ENCODE peak calls at places on chromosomes 12 and 14, in ten cellular contexts. N is lower leg skin, E is PC-3, Y is cardiac fibroblast, C is AG04450, U is mammary epithelial cell, B is stomach, T is spleen, L is AG04449, J is fibroblast of pulmonary artery. H is an unnamed sample.

GRCh38 chr12:79439179-79439825 is 251.5 kb downstream of the PAWR start:
- DNase-seq in N (no peak), E (no peak), Y (no peak), C (no peak), U (no peak), B (no peak), T (no peak), L (no peak), J (no peak), H (no peak)

GRCh38 chr12:123038486-123038885 is 58.0 kb downstream of the ARL6IP4 start:
- DNase-seq in N (no peak), E (no peak), Y (no peak), C (no peak), U (no peak), B (no peak), T (peak), L (no peak), J (no peak), H (no peak)

GRCh38 chr14:92630367-92630766 is 116.8 kb downstream of the RIN3 start:
- DNase-seq in N (no peak), E (no peak), Y (no peak), C (no peak), U (no peak), B (no peak), T (no peak), L (no peak), J (no peak), H (no peak)

GRCh38 chr12:104219361-104219892 is 3.8 kb downstream of the TXNRD1 start:
- DNase-seq in N (no peak), E (peak), Y (peak), C (peak), U (peak), B (no peak), T (no peak), L (peak), J (peak), H (peak)

GRCh38 chr14:55556929-55557623 is 22.9 kb upstream of the KTN1 start:
- DNase-seq in N (peak), E (peak), Y (peak), C (peak), U (peak), B (peak), T (no peak), L (peak), J (peak), H (peak)

GRCh38 chr12:120252071-120252906 is 13.2 kb downstream of the PXN start:
- DNase-seq in N (no peak), E (no peak), Y (no peak), C (no peak), U (no peak), B (no peak), T (peak), L (no peak), J (no peak), H (no peak)

GRCh38 chr12:64746663-64747062 is 12.5 kb downstream of the GNS start:
- DNase-seq in N (no peak), E (peak), Y (peak), C (no peak), U (peak), B (no peak), T (no peak), L (no peak), J (peak), H (no peak)

GRCh38 chr12:51793201-51793600 is 55.3 kb downstream of the FIGNL2 start:
- DNase-seq in N (no peak), E (peak), Y (peak), C (peak), U (peak), B (no peak), T (no peak), L (no peak), J (no peak), H (peak)

GRCh38 chr12:101935769-101936741 is 58.7 kb downstream of the DRAM1 start:
- DNase-seq in N (peak), E (peak), Y (peak), C (peak), U (peak), B (no peak), T (no peak), L (peak), J (peak), H (peak)

GRCh38 chr14:50064993-50065392 is 51.4 kb downstream of the VCPKMT start:
- DNase-seq in N (peak), E (no peak), Y (peak), C (no peak), U (peak), B (peak), T (peak), L (no peak), J (no peak), H (no peak)

GRCh38 chr12:15179672-15180071 is 41.5 kb downstream of the RERG start:
- DNase-seq in N (no peak), E (no peak), Y (no peak), C (no peak), U (no peak), B (no peak), T (no peak), L (no peak), J (no peak), H (no peak)

GRCh38 chr12:55746147-55746912 is 3.4 kb downstream of the GDF11 start:
- DNase-seq in N (no peak), E (no peak), Y (no peak), C (no peak), U (no peak), B (no peak), T (no peak), L (no peak), J (no peak), H (no peak)
- H3K4me3 ChIP-seq in N (no peak), E (no peak), Y (no peak), C (peak), U (no peak), B (no peak), T (peak), L (peak), J (no peak), H (no peak)

GRCh38 chr14:39422243-39422642 is 10.0 kb downstream of the FBXO33 start:
- DNase-seq in N (no peak), E (no peak), Y (no peak), C (no peak), U (no peak), B (no peak), T (no peak), L (no peak), J (no peak), H (no peak)

GRCh38 chr14:39419272-39419671 is 13.0 kb downstream of the FBXO33 start:
- DNase-seq in N (no peak), E (no peak), Y (peak), C (no peak), U (no peak), B (no peak), T (no peak), L (no peak), J (no peak), H (no peak)

GRCh38 chr14:39416072-39416471 is 16.2 kb downstream of the FBXO33 start:
- DNase-seq in N (no peak), E (no peak), Y (no peak), C (no peak), U (no peak), B (no peak), T (no peak), L (no peak), J (no peak), H (no peak)

GRCh38 chr14:39417014-39417413 is 15.2 kb downstream of the FBXO33 start:
- DNase-seq in N (no peak), E (peak), Y (peak), C (no peak), U (peak), B (no peak), T (no peak), L (no peak), J (peak), H (no peak)
- TF ChIP-seq CTCF in N (no peak), E (peak), Y (peak), C (peak), U (peak), B (no peak), T (no peak), L (peak), J (peak), H (no peak)

GRCh38 chr12:53589423-53589822 is 36.8 kb downstream of the ATF7 start:
- DNase-seq in N (no peak), E (no peak), Y (no peak), C (no peak), U (no peak), B (no peak), T (no peak), L (no peak), J (no peak), H (no peak)

GRCh38 chr12:53586745-53587144 is 39.4 kb downstream of the ATF7 start:
- DNase-seq in N (no peak), E (no peak), Y (no peak), C (no peak), U (peak), B (no peak), T (no peak), L (no peak), J (no peak), H (no peak)

GRCh38 chr12:53589915-53590314 is 36.3 kb downstream of the ATF7 start:
- DNase-seq in N (no peak), E (no peak), Y (no peak), C (no peak), U (no peak), B (no peak), T (no peak), L (no peak), J (no peak), H (no peak)

GRCh38 chr12:53588155-53588554 is 38.0 kb downstream of the ATF7 start:
- DNase-seq in N (no peak), E (no peak), Y (no peak), C (no peak), U (no peak), B (no peak), T (no peak), L (no peak), J (no peak), H (no peak)

GRCh38 chr12:53585726-53586125 is 40.5 kb downstream of the ATF7 start:
- DNase-seq in N (no peak), E (no peak), Y (no peak), C (no peak), U (no peak), B (no peak), T (no peak), L (no peak), J (no peak), H (no peak)
- H3K4me3 ChIP-seq in N (no peak), E (no peak), Y (no peak), C (no peak), U (no peak), B (no peak), T (no peak), L (no peak), J (no peak), H (no peak)

GRCh38 chr12:25433024-25433423 is 120.1 kb downstream of the LMNTD1 start:
- DNase-seq in N (no peak), E (no peak), Y (no peak), C (peak), U (no peak), B (no peak), T (no peak), L (no peak), J (no peak), H (no peak)
- TF ChIP-seq CTCF in N (no peak), E (no peak), Y (no peak), C (no peak), U (no peak), B (no peak), T (no peak), L (no peak), J (no peak), H (no peak)

GRCh38 chr14:77039285-77040058 is 11.0 kb upstream of the IRF2BPL start:
- DNase-seq in N (no peak), E (no peak), Y (peak), C (no peak), U (peak), B (no peak), T (no peak), L (no peak), J (peak), H (peak)

GRCh38 chr14:77040995-77041744 is 12.7 kb upstream of the IRF2BPL start:
- DNase-seq in N (no peak), E (peak), Y (no peak), C (no peak), U (no peak), B (no peak), T (no peak), L (no peak), J (no peak), H (no peak)

GRCh38 chr14:77037886-77038511 is 9.5 kb upstream of the IRF2BPL start:
- DNase-seq in N (no peak), E (peak), Y (peak), C (no peak), U (no peak), B (no peak), T (peak), L (no peak), J (no peak), H (no peak)

GRCh38 chr14:77040309-77040994 is 11.9 kb upstream of the IRF2BPL start:
- DNase-seq in N (peak), E (peak), Y (peak), C (peak), U (peak), B (peak), T (peak), L (peak), J (peak), H (peak)

GRCh38 chr14:77040059-77040308 is 11.5 kb upstream of the IRF2BPL start:
- DNase-seq in N (no peak), E (no peak), Y (no peak), C (no peak), U (no peak), B (no peak), T (no peak), L (no peak), J (no peak), H (no peak)
- H3K4me3 ChIP-seq in N (no peak), E (peak), Y (peak), C (peak), U (peak), B (peak), T (peak), L (peak), J (peak), H (peak)

GRCh38 chr14:97584528-97584927 is 787.3 kb downstream of the VRK1 start:
- DNase-seq in N (no peak), E (no peak), Y (no peak), C (no peak), U (no peak), B (no peak), T (no peak), L (no peak), J (no peak), H (no peak)
- TF ChIP-seq CTCF in N (no peak), E (no peak), Y (no peak), C (no peak), U (no peak), B (no peak), T (no peak), L (no peak), J (no peak), H (no peak)

H was measured in astrocyte of the cerebellum.